ENCODE peak calls at places on chromosome 21, in eight cellular contexts. C is K562, R is breast epithelium, Z is left ventricle myocardium inferior, P is prostate gland, F is A549, J is heart right ventricle, S is endodermal cell. M is an unnamed sample. For H3K4me1, the result is how much of the 10 kb centered on the place peaks cover.

GRCh38 chr21:10430007-10430406 is 91.4 kb upstream of the TPTE start:
- DNase-seq in C (peak), R (no peak), Z (no peak), P (no peak), F (no peak), J (no peak), S (no peak), M (no peak)

GRCh38 chr21:17903029-17903806 is 84.1 kb upstream of the C21orf91 start:
- DNase-seq in C (no peak), R (no peak), Z (no peak), P (no peak), F (no peak), J (no peak), S (peak), M (no peak)

GRCh38 chr21:31999810-32000468 is 127.1 kb downstream of the HUNK start:
- DNase-seq in C (no peak), R (no peak), Z (no peak), P (no peak), F (no peak), J (no peak), S (no peak), M (no peak)

GRCh38 chr21:26801524-26801923 is 43.7 kb downstream of the ADAMTS1 start:
- DNase-seq in C (no peak), R (no peak), Z (no peak), P (no peak), F (no peak), J (no peak), S (no peak), M (no peak)

GRCh38 chr21:8994640-8995511 is 1526.5 kb upstream of the TPTE start:
- DNase-seq in C (no peak), R (no peak), Z (no peak), P (no peak), F (peak), J (no peak), S (no peak), M (no peak)

GRCh38 chr21:43331962-43332458 is 94.9 kb downstream of the SIK1 start:
- DNase-seq in C (no peak), R (peak), Z (no peak), P (peak), F (peak), J (peak), S (no peak), M (no peak)

GRCh38 chr21:33993286-33994231 is 78.0 kb upstream of the ATP5PO start:
- DNase-seq in C (no peak), R (no peak), Z (no peak), P (no peak), F (no peak), J (no peak), S (no peak), M (peak)

GRCh38 chr21:26513212-26513611 is 59.9 kb downstream of the CYYR1 start:
- DNase-seq in C (no peak), R (peak), Z (no peak), P (no peak), F (no peak), J (peak), S (no peak), M (no peak)

DNA sequence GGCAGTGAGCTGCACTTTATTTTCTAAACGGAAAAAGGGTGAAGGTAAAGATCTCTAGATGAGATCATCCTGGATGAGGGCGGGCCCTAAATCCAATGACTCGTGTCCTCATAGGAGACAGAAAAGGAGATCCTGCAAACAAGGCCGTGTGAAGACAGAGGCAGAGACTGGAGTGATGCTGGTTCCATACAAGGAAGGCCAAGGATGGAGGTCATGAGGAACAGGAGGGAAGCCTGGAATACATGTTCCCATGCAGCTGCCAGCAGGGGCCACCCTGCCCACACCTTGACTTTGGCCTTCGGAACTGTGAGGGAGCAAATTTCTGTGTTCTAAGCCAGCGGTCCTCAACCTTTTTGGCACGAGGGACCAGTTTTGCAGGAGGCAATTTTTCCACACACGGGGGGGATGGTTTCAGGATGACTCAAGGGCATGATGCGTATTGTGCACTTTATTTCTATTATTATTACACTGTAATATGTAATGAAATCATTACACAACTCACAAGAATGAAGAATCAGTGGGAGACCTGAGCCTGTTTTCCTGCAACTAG is 94.3 kb downstream of the PSMG1 start:
- DNase-seq in C (peak), R (no peak), Z (no peak), P (no peak), F (peak), J (no peak), S (no peak), M (no peak)
- TF ChIP-seq CTCF in C (peak), R (no peak), Z (peak), P (no peak), F (no peak), J (no peak), S (peak), M (no peak)

GRCh38 chr21:29346771-29347170 is 48.0 kb downstream of the BACH1 start:
- DNase-seq in C (no peak), R (no peak), Z (no peak), P (no peak), F (no peak), J (no peak), S (no peak), M (no peak)
- H3K4me1 ChIP-seq in C (under half), R (under half), Z (under half), P (under half), F (under half), J (under half), S (under half), M (under half)

GRCh38 chr21:36908260-36908908 is 58.1 kb downstream of the HLCS start:
- DNase-seq in C (no peak), R (no peak), Z (no peak), P (no peak), F (peak), J (no peak), S (no peak), M (no peak)
- TF ChIP-seq CTCF in C (no peak), R (no peak), Z (no peak), P (no peak), F (no peak), J (no peak), S (peak), M (no peak)

GRCh38 chr21:45032977-45033705 is 41.2 kb upstream of the ADARB1 start:
- DNase-seq in C (no peak), R (no peak), Z (no peak), P (no peak), F (no peak), J (no peak), S (no peak), M (no peak)

GRCh38 chr21:45033791-45034555 is 40.4 kb upstream of the ADARB1 start:
- DNase-seq in C (no peak), R (no peak), Z (no peak), P (no peak), F (no peak), J (no peak), S (no peak), M (no peak)

GRCh38 chr21:45030637-45031218 is 43.7 kb upstream of the ADARB1 start:
- DNase-seq in C (no peak), R (no peak), Z (no peak), P (no peak), F (no peak), J (no peak), S (peak), M (no peak)

GRCh38 chr21:45031231-45032191 is 42.9 kb upstream of the ADARB1 start:
- DNase-seq in C (no peak), R (no peak), Z (no peak), P (no peak), F (no peak), J (no peak), S (peak), M (no peak)

GRCh38 chr21:45032332-45032731 is 42.0 kb upstream of the ADARB1 start:
- DNase-seq in C (no peak), R (no peak), Z (no peak), P (no peak), F (no peak), J (no peak), S (no peak), M (no peak)
- H3K4me1 ChIP-seq in C (under half), R (under half), Z (half or more), P (under half), F (under half), J (under half), S (under half), M (under half)

DNA sequence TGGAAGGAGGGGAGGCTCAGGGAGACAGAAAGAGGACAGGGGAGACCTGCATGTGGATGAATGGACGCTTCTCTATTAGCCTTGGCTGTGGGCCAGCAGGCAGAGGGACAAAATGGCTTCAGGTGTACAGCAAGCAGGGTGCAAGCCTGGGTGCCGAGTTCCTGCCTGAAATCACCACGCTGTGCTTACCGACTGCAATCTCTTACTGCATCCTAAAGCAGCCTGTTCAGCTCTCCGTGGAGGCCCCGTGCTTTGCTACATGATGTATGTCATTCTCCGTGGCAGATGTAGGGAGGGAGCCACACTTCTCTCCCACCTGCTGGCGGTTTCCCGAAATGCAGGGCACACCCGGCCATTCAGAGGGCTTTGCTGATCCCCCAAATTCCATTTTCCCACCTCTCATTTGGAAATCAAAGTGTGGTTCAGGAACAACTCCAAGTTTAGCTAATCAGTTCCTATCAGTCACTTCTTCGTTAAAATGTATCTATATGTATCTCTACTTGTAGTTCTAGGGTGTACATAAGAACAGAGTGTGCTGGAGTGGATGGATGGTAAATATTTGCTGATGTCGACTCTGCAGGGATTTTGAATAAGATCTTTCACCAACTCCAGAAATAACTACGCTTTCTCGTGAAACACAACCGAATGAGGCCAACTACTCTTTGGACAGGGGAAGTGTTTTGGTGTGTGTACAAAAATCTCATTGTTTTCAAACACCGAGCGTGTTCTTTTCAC is 122.3 kb upstream of the BACE2 start:
- DNase-seq in C (no peak), R (no peak), Z (no peak), P (peak), F (peak), J (no peak), S (peak), M (no peak)
- TF ChIP-seq CTCF in C (peak), R (peak), Z (peak), P (no peak), F (no peak), J (peak), S (peak), M (no peak)

DNA sequence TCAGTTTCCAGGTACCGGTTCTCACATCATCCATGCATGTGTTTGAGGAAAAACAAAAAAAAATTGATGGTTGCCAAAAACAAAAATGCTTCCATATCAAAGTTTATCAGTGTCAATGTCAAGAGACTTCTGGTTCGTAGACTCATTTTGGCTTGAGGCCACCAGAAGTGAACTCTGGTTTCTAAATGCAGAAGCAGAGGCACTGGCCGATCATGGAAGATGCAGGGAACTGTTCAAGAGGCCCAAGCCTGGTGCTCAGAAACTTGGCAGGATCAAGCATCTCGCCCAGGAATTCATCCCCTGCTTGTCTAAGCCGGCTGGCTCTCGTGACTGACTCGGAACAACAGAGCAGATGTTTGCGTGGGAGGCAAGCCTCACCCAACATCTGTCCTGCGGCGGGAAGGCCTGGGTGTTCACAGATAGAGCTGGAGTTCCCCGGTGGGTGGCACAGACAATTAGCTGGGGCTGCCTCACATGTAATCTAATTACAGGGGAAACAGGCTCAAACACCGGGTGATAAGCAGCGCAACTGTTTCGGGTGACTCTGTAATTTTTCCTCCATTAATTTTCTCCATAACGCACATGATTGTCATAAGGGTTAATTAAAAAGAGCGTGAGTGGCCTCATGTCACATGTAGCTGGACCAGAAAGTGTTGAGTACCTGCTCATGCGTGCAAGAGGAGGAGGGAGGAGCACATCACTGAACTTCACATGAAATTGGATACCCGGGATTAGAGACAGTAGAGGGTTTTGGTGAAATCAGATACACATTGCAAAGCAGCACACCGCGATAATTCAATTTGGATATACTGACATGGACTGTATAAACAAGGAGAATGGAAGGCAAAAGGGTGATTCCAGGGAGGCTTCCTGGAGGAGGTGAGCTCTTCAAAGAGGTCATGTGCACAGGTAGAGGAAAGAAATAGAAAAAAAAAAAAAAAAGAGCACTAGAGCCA is 180.0 kb downstream of the ETS2 start:
- DNase-seq in C (peak), R (peak), Z (peak), P (peak), F (no peak), J (peak), S (no peak), M (peak)
- H3K4me1 ChIP-seq in C (under half), R (under half), Z (half or more), P (under half), F (under half), J (half or more), S (under half), M (under half)

DNA sequence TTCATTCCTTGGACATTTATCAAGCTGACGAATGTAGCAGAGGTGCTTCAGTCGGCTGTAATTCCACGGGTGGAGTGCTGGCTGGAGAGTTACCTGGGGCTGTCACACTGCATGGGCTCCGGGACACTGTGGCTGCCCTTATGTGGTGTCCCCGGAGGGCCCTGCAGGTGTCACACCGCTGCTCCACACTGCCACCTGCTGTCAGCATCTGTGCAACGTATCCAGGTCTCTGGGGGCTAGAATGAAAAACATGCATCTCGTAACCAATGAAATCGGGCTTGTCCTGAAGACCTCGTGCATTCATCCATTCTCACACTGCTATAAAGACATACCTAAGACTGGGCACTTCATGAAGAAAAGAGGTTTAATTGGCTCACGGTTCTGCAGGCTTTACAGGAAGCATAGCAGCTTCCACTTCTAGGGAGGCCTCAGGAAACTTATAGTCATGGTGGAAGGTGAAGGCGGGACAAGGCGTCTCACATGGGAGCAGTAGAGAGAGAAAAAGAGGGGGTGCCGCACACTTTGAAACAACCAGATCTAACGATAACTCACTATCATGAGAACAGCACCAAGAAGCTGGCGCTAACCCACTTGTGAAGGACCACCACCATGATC is 46.7 kb upstream of the PCBP3 start:
- DNase-seq in C (peak), R (no peak), Z (peak), P (peak), F (peak), J (peak), S (peak), M (peak)
- TF ChIP-seq CTCF in C (peak), R (peak), Z (peak), P (peak), F (peak), J (peak), S (peak), M (peak)

DNA sequence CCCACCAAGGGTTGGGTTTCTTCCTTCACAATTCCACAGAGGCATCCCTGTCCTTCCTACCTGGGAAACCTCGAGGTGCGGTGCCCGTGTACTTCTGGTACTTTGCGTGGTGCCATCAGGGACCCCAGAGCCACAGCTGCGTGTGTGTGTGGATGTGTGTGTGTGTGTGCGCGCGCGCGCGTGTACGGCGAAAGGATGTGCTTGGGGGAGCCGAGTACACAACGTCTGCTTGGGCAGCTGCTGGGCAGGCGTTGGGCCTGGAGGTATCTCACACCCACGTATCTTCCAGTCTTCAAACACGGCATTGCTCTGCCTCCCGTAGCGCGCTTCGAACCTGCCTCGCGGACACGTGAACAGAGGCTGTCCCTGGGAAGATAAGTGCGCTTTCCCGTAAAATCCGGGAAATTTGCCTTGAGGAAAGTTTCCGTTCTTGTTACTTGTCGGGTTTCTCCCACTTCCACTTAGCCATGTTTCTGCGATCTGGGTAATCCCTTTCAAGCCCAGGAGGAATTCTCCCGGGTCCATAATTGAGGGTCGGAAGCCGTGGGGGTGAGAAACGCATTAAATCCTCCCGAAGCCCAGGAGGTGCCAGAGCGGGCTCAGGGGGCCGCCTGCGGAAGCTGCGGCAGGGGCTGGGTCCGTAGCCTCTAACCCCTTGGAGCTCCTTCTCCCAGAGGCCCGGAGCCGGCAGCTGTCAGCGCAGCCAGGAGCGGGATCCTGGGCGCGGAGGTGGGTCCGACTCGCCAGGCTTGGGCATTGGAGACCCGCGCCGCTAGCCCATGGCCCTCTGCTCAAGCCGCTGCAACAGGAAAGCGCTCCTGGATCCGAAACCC is 2.1 kb upstream of the SIM2 start:
- DNase-seq in C (no peak), R (no peak), Z (no peak), P (no peak), F (no peak), J (no peak), S (peak), M (no peak)
- H3K4me1 ChIP-seq in C (under half), R (under half), Z (half or more), P (under half), F (under half), J (under half), S (under half), M (under half)

DNA sequence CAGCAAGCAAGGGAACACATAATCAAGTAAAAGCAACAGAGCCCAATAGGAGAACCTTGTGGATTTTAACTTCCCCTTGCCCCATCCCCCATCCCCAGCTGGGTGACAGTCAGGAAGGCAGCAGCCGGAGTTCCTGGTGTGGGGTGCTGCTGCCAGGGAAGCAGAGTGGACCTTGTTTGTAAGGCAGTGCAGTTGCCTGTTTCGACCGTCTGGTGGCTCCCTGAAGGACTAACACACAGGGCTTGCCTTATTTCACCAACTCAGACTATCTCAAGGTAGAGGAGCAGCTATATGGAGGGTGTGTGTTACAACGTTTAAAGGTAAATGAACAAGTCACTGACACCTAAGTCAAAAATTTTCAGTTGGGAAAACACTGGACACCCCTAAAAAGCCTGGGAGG is 6.6 kb downstream of the KRTAP10-8 start:
- DNase-seq in C (no peak), R (no peak), Z (peak), P (no peak), F (peak), J (no peak), S (peak), M (peak)
- TF ChIP-seq CTCF in C (peak), R (no peak), Z (peak), P (no peak), F (no peak), J (peak), S (peak), M (no peak)

M was measured in colonic mucosa.